ENCODE peak calls at places on chromosomes 5 and 9, in ten cellular contexts. D, Z, Q, H, A, W, J, I, Y and N are unnamed samples.

GRCh38 chr9:98774746-98775145 is 21.6 kb downstream of the ANKS6 start:
- DNase-seq in D (peak), Z (peak), Q (no peak), H (no peak), A (peak), W (no peak), J (no peak), I (no peak), Y (no peak), N (no peak)

GRCh38 chr9:114861922-114862605 is 56.2 kb upstream of the TNFSF15 start:
- DNase-seq in D (no peak), Z (no peak), Q (no peak), H (no peak), A (no peak), W (no peak), J (no peak), I (no peak), Y (no peak), N (no peak)

GRCh38 chr5:167777746-167778145 is 513.7 kb upstream of the WWC1 start:
- DNase-seq in D (no peak), Z (no peak), Q (no peak), H (no peak), A (no peak), W (no peak), J (no peak), I (no peak), Y (no peak), N (no peak)

GRCh38 chr9:124467410-124468060 is 17.3 kb downstream of the ADGRD2 start:
- DNase-seq in D (no peak), Z (no peak), Q (no peak), H (no peak), A (no peak), W (no peak), J (no peak), I (no peak), Y (no peak), N (no peak)

GRCh38 chr5:138662599-138662998 is 87.4 kb upstream of the HSPA9 start:
- DNase-seq in D (no peak), Z (no peak), Q (no peak), H (no peak), A (no peak), W (no peak), J (no peak), I (no peak), Y (no peak), N (no peak)

GRCh38 chr9:94563548-94563947 is 8.7 kb downstream of the PCAT7 start:
- DNase-seq in D (no peak), Z (no peak), Q (no peak), H (no peak), A (no peak), W (no peak), J (no peak), I (no peak), Y (no peak), N (no peak)

GRCh38 chr9:90107864-90108263 is 503.1 kb downstream of the GADD45G start:
- DNase-seq in D (no peak), Z (peak), Q (no peak), H (no peak), A (no peak), W (no peak), J (no peak), I (no peak), Y (no peak), N (no peak)

GRCh38 chr9:86287013-86287412 is 4.7 kb upstream of the ISCA1 start:
- DNase-seq in D (no peak), Z (peak), Q (no peak), H (no peak), A (no peak), W (no peak), J (no peak), I (peak), Y (no peak), N (no peak)

GRCh38 chr5:99187611-99188010 is 258.8 kb upstream of the CHD1 start:
- DNase-seq in D (no peak), Z (no peak), Q (no peak), H (no peak), A (no peak), W (no peak), J (no peak), I (no peak), Y (no peak), N (no peak)